ENCODE peak calls at places on chromosomes 13 and 19, in ten cellular contexts. I is epithelial cell of proximal tubule, P is heart left ventricle, U is uterus, K is GM20000, T is cardiac fibroblast, B is fibroblast of villous mesenchyme, F is A673, W is cardiac muscle cell, E is neural crest cell. D is an unnamed sample.

GRCh38 chr19:47005873-47006272 is 13.8 kb upstream of the NPAS1 start:
- DNase-seq in I (no peak), P (no peak), U (no peak), K (no peak), T (no peak), B (no peak), F (peak), W (no peak), E (no peak), D (peak)

GRCh38 chr13:47890146-47890814 is 110.8 kb downstream of the SUCLA2 start:
- DNase-seq in I (no peak), P (no peak), U (no peak), K (no peak), T (peak), B (no peak), F (no peak), W (peak), E (no peak), D (peak)

GRCh38 chr13:27264181-27264580 is 6.4 kb upstream of the RASL11A start:
- DNase-seq in I (no peak), P (no peak), U (no peak), K (no peak), T (peak), B (peak), F (no peak), W (peak), E (no peak), D (no peak)

GRCh38 chr19:6534451-6535093 is 3.7 kb downstream of the TNFSF9 start:
- DNase-seq in I (no peak), P (no peak), U (no peak), K (no peak), T (no peak), B (no peak), F (no peak), W (no peak), E (no peak), D (no peak)

GRCh38 chr19:16841391-16841926 is 12.3 kb downstream of the SIN3B start:
- DNase-seq in I (no peak), P (no peak), U (no peak), K (no peak), T (no peak), B (no peak), F (no peak), W (no peak), E (no peak), D (no peak)

GRCh38 chr19:51824603-51825002 is 29.6 kb downstream of the FPR3 start:
- DNase-seq in I (no peak), P (no peak), U (no peak), K (no peak), T (no peak), B (no peak), F (no peak), W (no peak), E (no peak), D (no peak)

GRCh38 chr19:31470229-31470939 is 121.1 kb upstream of the TSHZ3 start:
- DNase-seq in I (no peak), P (no peak), U (no peak), K (no peak), T (no peak), B (no peak), F (no peak), W (no peak), E (no peak), D (no peak)

GRCh38 chr13:43405457-43405856 is 381.3 kb downstream of the ENOX1 start:
- DNase-seq in I (no peak), P (no peak), U (no peak), K (no peak), T (peak), B (peak), F (no peak), W (peak), E (no peak), D (peak)

GRCh38 chr19:38785187-38785699 is 3.8 kb upstream of the LGALS7B start:
- DNase-seq in I (no peak), P (no peak), U (no peak), K (no peak), T (no peak), B (no peak), F (no peak), W (no peak), E (no peak), D (no peak)

GRCh38 chr13:83752141-83752540 is 130.1 kb downstream of the SLITRK1 start:
- DNase-seq in I (no peak), P (no peak), U (no peak), K (no peak), T (peak), B (no peak), F (no peak), W (peak), E (no peak), D (no peak)

GRCh38 chr19:35449347-35450043 is 1.4 kb downstream of the FFAR2 start:
- DNase-seq in I (no peak), P (no peak), U (no peak), K (no peak), T (no peak), B (no peak), F (peak), W (no peak), E (no peak), D (peak)

GRCh38 chr19:15453091-15453498 is 3.3 kb upstream of the WIZ start:
- DNase-seq in I (no peak), P (peak), U (no peak), K (no peak), T (no peak), B (no peak), F (no peak), W (peak), E (no peak), D (no peak)

GRCh38 chr19:3275068-3275582 is 50.7 kb downstream of the CELF5 start:
- DNase-seq in I (no peak), P (no peak), U (no peak), K (peak), T (no peak), B (peak), F (peak), W (no peak), E (peak), D (no peak)

GRCh38 chr13:43036386-43037220 is 13.2 kb downstream of the DNAJC15 start:
- DNase-seq in I (no peak), P (peak), U (peak), K (no peak), T (no peak), B (peak), F (no peak), W (peak), E (no peak), D (no peak)

GRCh38 chr13:46109451-46109850 is 4.6 kb upstream of the CPB2 start:
- DNase-seq in I (no peak), P (no peak), U (no peak), K (no peak), T (no peak), B (no peak), F (no peak), W (no peak), E (peak), D (no peak)

GRCh38 chr13:46104868-46105267 is at the start of gene CPB2:
- DNase-seq in I (no peak), P (no peak), U (no peak), K (no peak), T (no peak), B (no peak), F (no peak), W (no peak), E (no peak), D (no peak)

GRCh38 chr13:46103037-46103436 is 1.8 kb downstream of the CPB2 start:
- DNase-seq in I (no peak), P (no peak), U (no peak), K (no peak), T (no peak), B (no peak), F (no peak), W (no peak), E (no peak), D (no peak)

GRCh38 chr13:46111151-46111550 is 6.3 kb upstream of the CPB2 start:
- DNase-seq in I (no peak), P (no peak), U (no peak), K (no peak), T (no peak), B (no peak), F (no peak), W (no peak), E (no peak), D (no peak)

GRCh38 chr13:46106839-46107371 is 2.1 kb upstream of the CPB2 start:
- DNase-seq in I (no peak), P (no peak), U (no peak), K (no peak), T (no peak), B (no peak), F (peak), W (no peak), E (no peak), D (peak)
- TF ChIP-seq CTCF in I (no peak), P (no peak), U (no peak), K (no peak), T (no peak), B (no peak), F (peak), W (no peak), E (no peak), D (no peak)

GRCh38 chr13:85816413-85816812 is 17.2 kb upstream of the SLITRK6 start:
- DNase-seq in I (no peak), P (no peak), U (no peak), K (no peak), T (no peak), B (no peak), F (peak), W (peak), E (no peak), D (peak)
- TF ChIP-seq CTCF in I (no peak), P (no peak), U (no peak), K (no peak), T (no peak), B (no peak), F (peak), W (no peak), E (peak), D (peak)

DNA sequence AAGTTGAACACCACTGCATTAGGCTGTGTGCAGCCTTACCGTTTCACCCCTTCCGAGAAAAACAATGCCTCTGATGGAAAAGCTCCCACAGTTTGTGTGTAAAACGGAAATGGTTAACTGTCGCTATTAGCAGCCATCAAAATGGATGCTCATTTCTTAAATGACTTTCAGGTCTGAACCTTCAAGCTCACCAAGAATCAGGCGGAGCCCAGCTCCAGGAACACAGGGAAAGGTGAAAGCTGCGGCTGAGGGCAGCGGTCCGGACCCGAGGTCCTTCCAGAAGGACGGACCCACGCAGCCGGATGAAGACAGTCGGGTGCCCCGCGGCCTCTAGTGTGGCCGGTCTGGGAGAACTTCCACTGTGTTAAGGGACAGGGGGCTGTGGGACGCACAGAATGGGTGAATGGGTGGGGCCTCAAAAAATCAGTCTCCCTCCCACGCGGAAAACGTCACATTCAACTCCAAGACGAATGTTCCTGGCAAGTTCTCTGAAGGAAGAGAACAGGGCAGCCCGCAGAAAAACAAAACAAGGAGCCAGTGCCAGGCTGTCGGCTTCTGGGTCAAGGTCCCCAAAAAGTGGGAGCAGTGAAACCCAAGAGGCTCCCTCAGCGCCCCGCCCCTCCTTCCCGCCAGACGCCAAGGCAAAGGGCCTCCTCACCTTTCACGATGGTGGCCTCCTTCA is 4.9 kb downstream of the IRS2 start:
- DNase-seq in I (no peak), P (no peak), U (peak), K (no peak), T (no peak), B (peak), F (peak), W (no peak), E (no peak), D (peak)
- TF ChIP-seq CTCF in I (no peak), P (no peak), U (no peak), K (no peak), T (no peak), B (no peak), F (no peak), W (no peak), E (no peak), D (no peak)

GRCh38 chr19:4369888-4370260 is 26.5 kb downstream of the MPND start:
- DNase-seq in I (no peak), P (no peak), U (no peak), K (peak), T (no peak), B (peak), F (peak), W (no peak), E (peak), D (peak)
- TF ChIP-seq CTCF in I (peak), P (peak), U (no peak), K (peak), T (peak), B (peak), F (peak), W (peak), E (peak), D (peak)

GRCh38 chr13:44410328-44410859 is 36.8 kb downstream of the SERP2 start:
- DNase-seq in I (no peak), P (no peak), U (no peak), K (no peak), T (no peak), B (no peak), F (no peak), W (no peak), E (no peak), D (no peak)
- TF ChIP-seq CTCF in I (no peak), P (no peak), U (no peak), K (no peak), T (no peak), B (no peak), F (peak), W (no peak), E (no peak), D (no peak)

GRCh38 chr13:110565296-110565695 is 3.8 kb upstream of the RAB20 start:
- DNase-seq in I (no peak), P (no peak), U (no peak), K (no peak), T (no peak), B (no peak), F (no peak), W (no peak), E (no peak), D (peak)
- TF ChIP-seq CTCF in I (peak), P (no peak), U (no peak), K (no peak), T (no peak), B (no peak), F (peak), W (peak), E (peak), D (no peak)

GRCh38 chr19:1943661-1944087 is 2.7 kb downstream of the CSNK1G2 start:
- DNase-seq in I (no peak), P (no peak), U (no peak), K (no peak), T (no peak), B (no peak), F (no peak), W (no peak), E (no peak), D (no peak)

GRCh38 chr19:1944916-1945561 is 4.1 kb downstream of the CSNK1G2 start:
- DNase-seq in I (no peak), P (no peak), U (no peak), K (no peak), T (no peak), B (no peak), F (no peak), W (no peak), E (no peak), D (no peak)

GRCh38 chr19:1942934-1943555 is 2.1 kb downstream of the CSNK1G2 start:
- DNase-seq in I (no peak), P (no peak), U (no peak), K (no peak), T (no peak), B (no peak), F (peak), W (no peak), E (no peak), D (no peak)

GRCh38 chr19:1945899-1946298 is 4.9 kb downstream of the CSNK1G2 start:
- DNase-seq in I (no peak), P (no peak), U (no peak), K (peak), T (peak), B (peak), F (peak), W (peak), E (peak), D (peak)

DNA sequence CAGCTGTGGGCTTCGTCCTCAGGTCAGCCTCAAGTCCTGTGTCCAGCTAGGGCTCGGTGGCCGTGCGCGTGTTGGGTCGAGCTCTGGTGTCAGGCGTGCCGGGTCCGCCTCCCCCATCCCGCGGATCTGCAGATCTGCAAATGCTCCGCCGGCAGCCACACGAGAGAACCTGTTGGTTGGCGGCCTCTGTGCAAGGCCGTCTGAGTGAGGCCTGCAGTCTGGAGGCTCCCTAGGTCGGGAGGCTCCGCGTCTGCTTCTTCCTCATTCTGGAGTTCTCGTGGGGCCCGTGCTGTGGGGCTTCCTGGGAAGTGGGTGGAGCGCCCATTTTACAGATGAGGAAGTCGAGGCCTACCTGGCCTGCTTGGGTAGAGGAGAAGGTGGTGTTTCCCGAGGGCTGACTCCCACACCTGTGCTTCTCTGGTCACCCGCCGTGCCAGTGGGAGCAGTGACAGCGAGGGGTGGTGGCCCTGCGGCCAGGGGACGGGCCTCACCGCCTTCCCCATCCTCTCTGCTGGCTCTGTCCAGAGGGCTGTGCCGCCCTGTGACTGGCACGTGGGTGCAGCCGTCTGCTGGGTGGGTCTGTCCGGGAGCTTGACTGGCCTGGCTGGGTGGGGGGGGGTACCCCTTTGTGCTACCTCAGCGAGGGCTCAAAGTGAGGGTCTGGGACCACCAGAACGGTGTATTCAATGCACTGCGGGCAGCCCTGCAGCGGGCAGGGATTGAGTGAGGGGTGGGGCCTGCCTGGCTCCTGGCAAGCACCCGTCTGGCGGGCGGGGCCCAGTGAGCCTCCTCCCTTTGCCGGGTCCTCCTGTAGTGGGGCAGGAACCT is 3.3 kb downstream of the CSNK1G2 start:
- DNase-seq in I (no peak), P (no peak), U (no peak), K (no peak), T (no peak), B (no peak), F (no peak), W (no peak), E (no peak), D (no peak)
- TF ChIP-seq CTCF in I (no peak), P (no peak), U (no peak), K (no peak), T (no peak), B (no peak), F (no peak), W (no peak), E (no peak), D (no peak)

D was measured in MCF 10A.